ENCODE peak calls at places on chromosomes 13 and 19, in five cellular contexts. J is substantia nigra, Z is neural progenitor cell, D is pancreas, E is heart left ventricle. Q is an unnamed sample.

GRCh38 chr13:33606692-33607091 is 211.3 kb upstream of the RFC3 start:
- DNase-seq in J (peak; percentile 30), D (no peak), E (no peak), Z (peak; percentile 79), Q (no peak)

GRCh38 chr13:105735269-105735668 is 800.2 kb downstream of the EFNB2 start:
- DNase-seq in D (no peak), E (no peak), Z (no peak), J (no peak), Q (no peak)

GRCh38 chr13:35826626-35827254 is 304.4 kb downstream of the DCLK1 start:
- DNase-seq in Z (no peak), E (no peak), D (no peak), J (no peak), Q (no peak)

GRCh38 chr13:74221752-74222151 is 87.5 kb upstream of the KLF12 start:
- DNase-seq in Z (no peak), J (no peak), E (no peak), D (no peak), Q (no peak)

GRCh38 chr13:72953391-72953960 is 105.3 kb upstream of the KLF5 start:
- DNase-seq in J (no peak), D (peak; percentile 87), E (no peak), Z (no peak), Q (peak; percentile 76)

GRCh38 chr13:34452831-34453230 is 489.2 kb upstream of the NBEA start:
- DNase-seq in Z (no peak), D (no peak), E (no peak), J (no peak), Q (no peak)

GRCh38 chr19:47253467-47253881 is 2.9 kb upstream of the CCDC9 start:
- DNase-seq in E (no peak), Z (no peak), J (no peak), D (no peak), Q (no peak)

GRCh38 chr19:7793493-7793892 is 30.4 kb downstream of the CLEC4M start:
- DNase-seq in Z (no peak), D (no peak), J (no peak), E (no peak), Q (no peak)

GRCh38 chr13:65946387-65946786 is 1283.7 kb downstream of the PCDH9 start:
- DNase-seq in D (no peak), Z (no peak), J (no peak), E (no peak), Q (no peak)

GRCh38 chr13:110882228-110882627 is 32.6 kb downstream of the ANKRD10 start:
- DNase-seq in E (no peak), J (no peak), Z (no peak), D (no peak), Q (no peak)

GRCh38 chr13:99275093-99275469 is 16.9 kb upstream of the GPR18 start:
- DNase-seq in E (peak; percentile 24), J (no peak), Z (no peak), D (no peak), Q (no peak)

GRCh38 chr19:4582980-4583842 is 23.7 kb upstream of the SEMA6B start:
- DNase-seq in Z (no peak), J (no peak), D (no peak), E (no peak), Q (no peak)

GRCh38 chr19:11196406-11197287 is 698 bp downstream of the KANK2 start:
- DNase-seq in D (peak; percentile 79), Z (peak; percentile 57), J (no peak), E (peak; percentile 66), Q (no peak)

GRCh38 chr19:54014920-54015560 is 23.6 kb downstream of the CACNG6 start:
- DNase-seq in Z (no peak), D (no peak), J (no peak), E (no peak), Q (no peak)

GRCh38 chr19:4445963-4446668 is 11.5 kb downstream of the UBXN6 start:
- DNase-seq in D (no peak), Z (no peak), J (no peak), E (no peak), Q (no peak)

GRCh38 chr19:11164879-11165406 is 9.4 kb upstream of the SPC24 start:
- DNase-seq in E (peak; percentile 90), D (no peak), J (peak; percentile 71), Z (no peak), Q (peak; percentile 56)

GRCh38 chr19:39555883-39556282 is 15.9 kb upstream of the EID2 start:
- DNase-seq in J (no peak), D (no peak), E (no peak), Z (no peak), Q (no peak)

GRCh38 chr19:46904114-46905060 is 43.6 kb downstream of the ARHGAP35 start:
- DNase-seq in E (peak; percentile 45), Z (no peak), J (no peak), D (no peak), Q (no peak)

GRCh38 chr13:113862766-113863510 is 938 bp downstream of the GAS6 start:
- DNase-seq in J (no peak), D (peak; percentile 69), Z (peak; percentile 72), E (peak; percentile 72), Q (peak; percentile 68)

GRCh38 chr19:8336665-8337064 is 6.4 kb downstream of the KANK3 start:
- DNase-seq in D (no peak), E (no peak), Z (no peak), J (no peak), Q (no peak)

GRCh38 chr13:25930655-25931054 is 121.2 kb downstream of the SHISA2 start:
- DNase-seq in J (no peak), Z (peak; percentile 23), D (no peak), E (no peak), Q (no peak)

GRCh38 chr13:38530492-38530891 is 156.4 kb upstream of the FREM2 start:
- DNase-seq in J (no peak), E (no peak), D (no peak), Z (no peak), Q (no peak)

GRCh38 chr19:57351867-57352266 is 796 bp downstream of the ZNF304 start:
- DNase-seq in J (no peak), Z (peak; percentile 6), D (no peak), E (no peak), Q (no peak)

GRCh38 chr13:29763426-29764180 is 86.8 kb downstream of the UBL3 start:
- DNase-seq in Z (no peak), J (no peak), E (no peak), D (no peak), Q (no peak)

GRCh38 chr13:44758595-44759221 is 182.6 kb upstream of the TSC22D1 start:
- DNase-seq in J (no peak), D (no peak), E (no peak), Z (no peak), Q (no peak)

GRCh38 chr19:47523473-47523872 is 8.6 kb upstream of the NAPA start:
- DNase-seq in D (no peak), J (no peak), E (peak; percentile 61), Z (no peak), Q (no peak)

GRCh38 chr13:63938851-63939250 is 2523.2 kb upstream of the PCDH20 start:
- DNase-seq in E (no peak), J (no peak), Z (no peak), D (no peak), Q (no peak)

GRCh38 chr19:28292822-28293500 is 920.0 kb downstream of the UQCRFS1 start:
- DNase-seq in J (no peak), Z (no peak), E (peak; percentile 30), D (no peak), Q (no peak)

GRCh38 chr19:13012690-13013608 is 17.7 kb downstream of the NFIX start:
- DNase-seq in J (no peak), D (no peak), Z (peak; percentile 48), E (peak; percentile 64), Q (no peak)

GRCh38 chr19:42191855-42192254 is 25.6 kb downstream of the DEDD2 start:
- DNase-seq in D (no peak), J (no peak), E (no peak), Z (no peak), Q (no peak)

GRCh38 chr13:35990196-35990595 is 141.0 kb downstream of the DCLK1 start:
- DNase-seq in E (no peak), D (no peak), Z (peak; percentile 13), J (no peak), Q (no peak)

GRCh38 chr19:19866599-19867248 is 1.0 kb downstream of the ZNF253 start:
- DNase-seq in Z (peak; percentile 83), J (no peak), E (no peak), D (peak; percentile 51), Q (no peak)

GRCh38 chr13:45063261-45063870 is 56.9 kb upstream of the GTF2F2 start:
- DNase-seq in E (no peak), J (no peak), Z (no peak), D (no peak), Q (no peak)

GRCh38 chr19:6534451-6535093 is 3.7 kb downstream of the TNFSF9 start:
- DNase-seq in D (peak; percentile 62), E (no peak), Z (peak; percentile 53), J (no peak), Q (no peak)

GRCh38 chr13:71754407-71754974 is 112.5 kb downstream of the DACH1 start:
- DNase-seq in D (no peak), J (no peak), E (peak; percentile 29), Z (no peak), Q (no peak)
- H3K27ac ChIP-seq in D (no peak overlapping the region), J (no peak overlapping the region), E (no peak overlapping the region), Z (no peak overlapping the region), Q (no peak overlapping the region)

DNA sequence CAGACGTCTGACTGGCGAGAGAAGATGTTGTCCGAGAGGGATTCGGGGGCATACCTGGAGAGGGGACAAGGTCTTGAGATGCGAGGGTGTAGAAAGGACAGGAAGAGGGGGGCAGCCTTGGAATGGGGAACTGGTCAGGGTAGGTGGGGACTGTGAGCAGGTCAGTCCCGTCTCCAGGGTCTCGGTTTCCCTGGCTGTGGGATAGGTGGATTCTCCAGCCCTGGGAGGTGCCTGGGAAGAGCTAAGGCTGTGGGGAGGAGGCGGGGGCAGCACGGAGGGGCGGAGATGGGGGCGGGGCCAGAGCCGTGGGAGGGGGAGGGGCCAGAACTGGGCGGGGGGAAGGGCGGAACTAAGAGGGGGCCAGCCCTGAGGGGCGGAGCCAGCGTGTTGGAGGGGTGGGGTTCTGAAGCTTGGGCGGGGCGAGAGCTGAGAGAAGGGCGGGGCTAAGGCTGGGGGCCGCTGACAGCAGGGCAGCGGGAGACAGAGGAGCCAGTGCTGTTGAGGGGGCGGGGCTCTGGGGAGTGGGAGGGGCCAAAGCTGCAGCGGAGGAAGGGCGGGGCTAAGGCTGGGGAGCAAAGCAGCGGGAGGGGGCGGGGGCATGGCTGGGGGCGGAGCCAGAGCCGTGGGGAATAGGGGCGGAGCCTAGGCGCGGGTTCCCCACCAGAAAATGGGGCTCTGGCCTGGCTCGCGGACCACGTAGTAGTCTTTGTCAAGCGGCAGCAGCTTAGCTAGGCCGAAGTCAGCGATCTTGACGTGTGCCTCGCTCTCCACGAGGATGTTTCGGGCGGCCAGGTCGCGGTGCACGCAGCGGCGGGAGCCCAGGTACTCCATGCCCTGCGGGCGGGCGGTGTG is 9.5 kb upstream of the INSL3 start:
- DNase-seq in D (peak; percentile 89), J (no peak), E (no peak), Z (peak; percentile 96), Q (peak; percentile 56)
- H3K27ac ChIP-seq in D (no peak overlapping the region), J (no peak overlapping the region), E (no peak overlapping the region), Z (peak overlapping the region; percentile 15), Q (no peak overlapping the region)

GRCh38 chr19:43784981-43785808 is 4.4 kb upstream of the KCNN4 start:
- DNase-seq in Z (peak; percentile 86), D (peak; percentile 63), E (peak; percentile 50), J (peak; percentile 14), Q (peak; percentile 71)
- H3K27ac ChIP-seq in Z (no peak overlapping the region), D (no peak overlapping the region), E (no peak overlapping the region), J (no peak overlapping the region), Q (no peak overlapping the region)

DNA sequence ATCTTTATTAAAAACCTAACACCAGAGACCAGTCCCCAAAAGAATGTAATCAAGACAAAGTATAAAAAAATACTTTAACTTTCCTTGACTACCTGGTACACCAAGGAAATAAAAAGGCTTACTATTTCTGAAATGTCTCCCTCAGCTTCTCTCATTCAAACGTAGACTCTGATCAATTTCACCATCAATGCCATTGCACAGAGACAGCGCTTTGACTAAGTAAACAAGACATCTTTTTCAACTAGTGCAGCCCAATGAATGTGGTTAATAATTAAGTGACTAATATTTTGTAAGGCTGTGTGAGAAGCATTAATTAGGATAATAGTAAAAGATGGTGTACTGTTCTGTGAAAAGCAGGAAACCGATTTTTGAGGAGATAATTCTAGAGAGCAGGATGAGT is 7.3 kb upstream of the RAP2A start:
- DNase-seq in Z (no peak), J (no peak), E (no peak), D (no peak), Q (no peak)
- H3K27ac ChIP-seq in Z (no peak overlapping the region), J (no peak overlapping the region), E (no peak overlapping the region), D (no peak overlapping the region), Q (no peak overlapping the region)

Q was measured in lower lobe of right lung.